ENCODE peak calls at places on chromosomes 16 and 17, in seven cellular contexts. One of them, this sample, is unnamed.

GRCh38 chr16:88733630-88734360 is 27.5 kb downstream of the CTU2 start:
- DNase-seq in CD8-positive, alpha-beta T cell: no peak
- DNase-seq in Jurkat, Clone E6-1: no peak
- DNase-seq in sigmoid colon: no peak
- DNase-seq in ascending aorta: no peak
- DNase-seq in Panc1: no peak
- DNase-seq in body of pancreas: no peak
- DNase-seq in this sample: no peak

GRCh38 chr17:55518549-55518948 is 7.3 kb upstream of the SMIM36 start:
- DNase-seq in CD8-positive, alpha-beta T cell: no peak
- DNase-seq in Jurkat, Clone E6-1: no peak
- DNase-seq in sigmoid colon: no peak
- DNase-seq in ascending aorta: no peak
- DNase-seq in Panc1: no peak
- DNase-seq in body of pancreas: no peak
- DNase-seq in this sample: no peak

GRCh38 chr17:79789943-79790804 is 6.7 kb downstream of the CBX8 start:
- DNase-seq in CD8-positive, alpha-beta T cell: no peak
- DNase-seq in Jurkat, Clone E6-1: no peak
- DNase-seq in sigmoid colon: no peak
- DNase-seq in ascending aorta: no peak
- DNase-seq in Panc1: no peak
- DNase-seq in body of pancreas: no peak
- DNase-seq in this sample: no peak

GRCh38 chr17:10117581-10118001 is 80.8 kb downstream of the GAS7 start:
- DNase-seq in CD8-positive, alpha-beta T cell: no peak
- DNase-seq in Jurkat, Clone E6-1: no peak
- DNase-seq in sigmoid colon: peak; percentile 63
- DNase-seq in ascending aorta: no peak
- DNase-seq in Panc1: no peak
- DNase-seq in body of pancreas: no peak
- DNase-seq in this sample: no peak

GRCh38 chr16:16972831-16973230 is 497.9 kb downstream of the XYLT1 start:
- DNase-seq in CD8-positive, alpha-beta T cell: no peak
- DNase-seq in Jurkat, Clone E6-1: no peak
- DNase-seq in sigmoid colon: no peak
- DNase-seq in ascending aorta: no peak
- DNase-seq in Panc1: no peak
- DNase-seq in body of pancreas: no peak
- DNase-seq in this sample: no peak

GRCh38 chr16:49563666-49564065 is 190.1 kb downstream of the C16orf78 start:
- DNase-seq in CD8-positive, alpha-beta T cell: no peak
- DNase-seq in Jurkat, Clone E6-1: no peak
- DNase-seq in sigmoid colon: no peak
- DNase-seq in ascending aorta: no peak
- DNase-seq in Panc1: no peak
- DNase-seq in body of pancreas: no peak
- DNase-seq in this sample: no peak

GRCh38 chr16:81544691-81545365 is 100.2 kb downstream of the CMIP start:
- DNase-seq in CD8-positive, alpha-beta T cell: no peak
- DNase-seq in Jurkat, Clone E6-1: no peak
- DNase-seq in sigmoid colon: no peak
- DNase-seq in ascending aorta: no peak
- DNase-seq in Panc1: no peak
- DNase-seq in body of pancreas: no peak
- DNase-seq in this sample: no peak

GRCh38 chr16:89038811-89039735 is 54.6 kb upstream of the ACSF3 start:
- DNase-seq in CD8-positive, alpha-beta T cell: peak; percentile 10
- DNase-seq in Jurkat, Clone E6-1: no peak
- DNase-seq in sigmoid colon: no peak
- DNase-seq in ascending aorta: no peak
- DNase-seq in Panc1: no peak
- DNase-seq in body of pancreas: no peak
- DNase-seq in this sample: no peak

GRCh38 chr16:88405325-88406060 is 22.7 kb downstream of the ZNF469 start:
- DNase-seq in CD8-positive, alpha-beta T cell: no peak
- DNase-seq in Jurkat, Clone E6-1: no peak
- DNase-seq in sigmoid colon: no peak
- DNase-seq in ascending aorta: peak; percentile 74
- DNase-seq in Panc1: no peak
- DNase-seq in body of pancreas: no peak
- DNase-seq in this sample: no peak

GRCh38 chr16:31455601-31456314 is 3.5 kb upstream of the ARMC5 start:
- DNase-seq in CD8-positive, alpha-beta T cell: peak; percentile 52
- DNase-seq in Jurkat, Clone E6-1: no peak
- DNase-seq in sigmoid colon: peak; percentile 63
- DNase-seq in ascending aorta: no peak
- DNase-seq in Panc1: no peak
- DNase-seq in body of pancreas: no peak
- DNase-seq in this sample: no peak

GRCh38 chr16:17832738-17833137 is 362.0 kb upstream of the XYLT1 start:
- DNase-seq in CD8-positive, alpha-beta T cell: no peak
- DNase-seq in Jurkat, Clone E6-1: no peak
- DNase-seq in sigmoid colon: no peak
- DNase-seq in ascending aorta: no peak
- DNase-seq in Panc1: no peak
- DNase-seq in body of pancreas: no peak
- DNase-seq in this sample: no peak

GRCh38 chr17:77318491-77319210 is 177.9 kb downstream of the SEC14L1 start:
- DNase-seq in CD8-positive, alpha-beta T cell: no peak
- DNase-seq in Jurkat, Clone E6-1: no peak
- DNase-seq in sigmoid colon: peak; percentile 79
- DNase-seq in ascending aorta: no peak
- DNase-seq in Panc1: no peak
- DNase-seq in body of pancreas: no peak
- DNase-seq in this sample: no peak

GRCh38 chr17:75151893-75152292 is 2.4 kb downstream of the JPT1 start:
- DNase-seq in CD8-positive, alpha-beta T cell: no peak
- DNase-seq in Jurkat, Clone E6-1: no peak
- DNase-seq in sigmoid colon: no peak
- DNase-seq in ascending aorta: no peak
- DNase-seq in Panc1: no peak
- DNase-seq in body of pancreas: no peak
- DNase-seq in this sample: no peak

GRCh38 chr17:75231071-75231470 is 25.6 kb downstream of the NUP85 start:
- DNase-seq in CD8-positive, alpha-beta T cell: no peak
- DNase-seq in Jurkat, Clone E6-1: no peak
- DNase-seq in sigmoid colon: no peak
- DNase-seq in ascending aorta: no peak
- DNase-seq in Panc1: no peak
- DNase-seq in body of pancreas: no peak
- DNase-seq in this sample: no peak

GRCh38 chr17:73639926-73640325 is 4.3 kb downstream of the SDK2 start:
- DNase-seq in CD8-positive, alpha-beta T cell: no peak
- DNase-seq in Jurkat, Clone E6-1: no peak
- DNase-seq in sigmoid colon: no peak
- DNase-seq in ascending aorta: no peak
- DNase-seq in Panc1: no peak
- DNase-seq in body of pancreas: no peak
- DNase-seq in this sample: no peak

GRCh38 chr17:78528541-78528940 is 48.7 kb downstream of the DNAH17 start:
- DNase-seq in CD8-positive, alpha-beta T cell: no peak
- DNase-seq in Jurkat, Clone E6-1: peak; percentile 23
- DNase-seq in sigmoid colon: peak; percentile 57
- DNase-seq in ascending aorta: no peak
- DNase-seq in Panc1: no peak
- DNase-seq in body of pancreas: no peak
- DNase-seq in this sample: no peak

GRCh38 chr16:20939599-20939998 is 39.0 kb downstream of the LYRM1 start:
- DNase-seq in CD8-positive, alpha-beta T cell: no peak
- DNase-seq in Jurkat, Clone E6-1: no peak
- DNase-seq in sigmoid colon: no peak
- DNase-seq in ascending aorta: no peak
- DNase-seq in Panc1: no peak
- DNase-seq in body of pancreas: no peak
- DNase-seq in this sample: no peak

GRCh38 chr16:11576427-11577289 is 10.1 kb downstream of the LITAF start:
- DNase-seq in CD8-positive, alpha-beta T cell: no peak
- DNase-seq in Jurkat, Clone E6-1: no peak
- DNase-seq in sigmoid colon: no peak
- DNase-seq in ascending aorta: no peak
- DNase-seq in Panc1: no peak
- DNase-seq in body of pancreas: no peak
- DNase-seq in this sample: no peak

DNA sequence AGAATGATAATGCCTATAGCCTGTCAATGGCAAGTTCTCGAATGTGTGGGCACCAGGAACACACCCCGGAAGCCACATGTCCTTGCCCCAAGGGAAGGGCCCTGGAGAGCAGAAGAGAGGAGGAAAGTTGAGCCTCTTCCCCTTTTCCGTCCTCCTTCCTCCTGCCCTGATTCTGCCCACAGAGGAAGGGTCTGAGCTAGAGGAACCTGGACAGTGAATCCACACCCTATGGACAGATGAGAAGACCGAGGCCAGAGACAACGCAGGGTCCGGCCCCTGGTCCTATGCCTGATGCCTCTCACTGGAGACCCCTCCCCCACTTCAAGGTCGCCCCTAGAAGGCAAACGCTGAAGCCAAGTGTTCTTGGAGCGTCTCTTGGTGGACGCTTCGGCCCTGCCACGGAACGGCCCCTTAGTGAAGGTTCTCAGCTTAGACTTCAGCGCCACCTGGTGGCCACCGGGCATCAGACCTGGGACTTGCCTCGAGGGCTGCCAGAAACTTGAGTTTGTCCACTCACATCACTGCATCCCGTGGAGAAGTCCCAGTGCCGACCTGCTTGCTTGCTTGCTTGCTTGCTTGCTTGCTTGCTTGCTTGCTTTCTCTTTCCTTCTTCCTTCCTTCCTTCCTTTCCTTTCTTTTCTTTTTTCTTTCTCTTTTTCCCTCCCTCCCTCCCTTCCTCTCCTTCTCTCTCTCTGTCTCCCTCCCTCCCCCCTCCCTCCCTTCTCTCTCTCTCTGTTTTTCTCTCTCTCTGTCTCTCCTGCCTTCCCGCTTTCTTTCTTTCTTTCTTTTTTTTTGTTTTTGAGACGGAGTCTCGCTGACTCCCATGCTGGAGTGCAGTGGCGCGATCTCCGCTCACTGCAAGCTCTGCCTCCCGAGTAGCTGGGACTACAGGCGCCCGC is 20.6 kb upstream of the SPNS3 start:
- DNase-seq in CD8-positive, alpha-beta T cell: peak; percentile 85
- DNase-seq in Jurkat, Clone E6-1: peak; percentile 77
- DNase-seq in sigmoid colon: peak; percentile 96
- DNase-seq in ascending aorta: peak; percentile 96
- DNase-seq in Panc1: peak; percentile 66
- DNase-seq in body of pancreas: peak; percentile 92
- DNase-seq in this sample: peak; percentile 97
- H3K4me3 ChIP-seq in CD8-positive, alpha-beta T cell: no peak overlapping the region
- H3K4me3 ChIP-seq in Jurkat, Clone E6-1: no peak overlapping the region
- H3K4me3 ChIP-seq in sigmoid colon: no peak overlapping the region
- H3K4me3 ChIP-seq in ascending aorta: no peak overlapping the region
- H3K4me3 ChIP-seq in Panc1: peak overlapping the region; percentile 16
- H3K4me3 ChIP-seq in body of pancreas: no peak overlapping the region
- H3K4me3 ChIP-seq in this sample: no peak overlapping the region

GRCh38 chr17:43349142-43349541 is 49.7 kb upstream of the ARL4D start:
- DNase-seq in CD8-positive, alpha-beta T cell: no peak
- DNase-seq in Jurkat, Clone E6-1: no peak
- DNase-seq in sigmoid colon: no peak
- DNase-seq in ascending aorta: no peak
- DNase-seq in Panc1: no peak
- DNase-seq in body of pancreas: no peak
- DNase-seq in this sample: no peak
- H3K4me3 ChIP-seq in CD8-positive, alpha-beta T cell: no peak overlapping the region
- H3K4me3 ChIP-seq in Jurkat, Clone E6-1: no peak overlapping the region
- H3K4me3 ChIP-seq in sigmoid colon: no peak overlapping the region
- H3K4me3 ChIP-seq in ascending aorta: no peak overlapping the region
- H3K4me3 ChIP-seq in Panc1: no peak overlapping the region
- H3K4me3 ChIP-seq in body of pancreas: no peak overlapping the region
- H3K4me3 ChIP-seq in this sample: no peak overlapping the region

DNA sequence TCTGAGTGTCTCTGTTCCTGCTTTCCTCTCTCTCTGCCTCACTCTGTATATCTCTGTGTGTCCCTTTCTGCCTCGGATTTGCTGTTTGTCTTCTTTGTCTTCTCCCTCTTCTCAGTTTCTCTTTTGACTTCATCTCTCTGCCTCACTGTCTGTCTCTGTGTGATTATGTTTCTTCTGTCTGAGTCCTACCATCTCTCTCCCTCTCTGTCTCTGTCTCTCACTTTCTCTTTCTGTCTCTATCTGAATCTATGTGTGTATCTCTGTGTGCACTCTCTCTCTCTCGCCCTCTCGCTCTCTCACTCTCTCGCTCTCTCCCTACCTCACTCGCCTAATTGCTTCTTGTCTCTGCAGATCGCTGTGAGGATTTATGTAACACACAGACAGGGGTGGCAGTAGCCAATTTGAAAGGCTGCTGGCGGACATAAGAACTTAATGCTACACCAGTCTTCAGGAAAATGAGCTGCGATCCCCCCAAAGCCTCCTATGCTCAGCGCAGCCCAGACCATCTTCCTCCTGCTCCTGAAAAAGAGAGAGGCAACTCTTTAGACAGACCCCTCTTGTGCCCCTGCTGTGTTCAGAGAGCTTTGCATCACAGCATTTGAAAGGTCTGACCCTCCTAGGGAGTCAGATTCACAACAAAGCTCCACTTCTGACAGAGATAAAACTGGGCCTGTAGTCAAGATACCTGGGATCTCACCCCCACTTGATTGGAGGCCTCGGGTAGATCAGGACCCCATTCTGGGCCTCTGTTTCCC is 140.9 kb downstream of the CCT6B start:
- DNase-seq in CD8-positive, alpha-beta T cell: no peak
- DNase-seq in Jurkat, Clone E6-1: no peak
- DNase-seq in sigmoid colon: no peak
- DNase-seq in ascending aorta: no peak
- DNase-seq in Panc1: no peak
- DNase-seq in body of pancreas: no peak
- DNase-seq in this sample: no peak
- H3K4me3 ChIP-seq in CD8-positive, alpha-beta T cell: no peak overlapping the region
- H3K4me3 ChIP-seq in Jurkat, Clone E6-1: no peak overlapping the region
- H3K4me3 ChIP-seq in sigmoid colon: no peak overlapping the region
- H3K4me3 ChIP-seq in ascending aorta: no peak overlapping the region
- H3K4me3 ChIP-seq in Panc1: no peak overlapping the region
- H3K4me3 ChIP-seq in body of pancreas: no peak overlapping the region
- H3K4me3 ChIP-seq in this sample: no peak overlapping the region

GRCh38 chr17:20114466-20114865 is 105.3 kb downstream of the SPECC1 start:
- DNase-seq in CD8-positive, alpha-beta T cell: no peak
- DNase-seq in Jurkat, Clone E6-1: no peak
- DNase-seq in sigmoid colon: no peak
- DNase-seq in ascending aorta: no peak
- DNase-seq in Panc1: no peak
- DNase-seq in body of pancreas: no peak
- DNase-seq in this sample: no peak

GRCh38 chr17:20116683-20117309 is 107.6 kb downstream of the SPECC1 start:
- DNase-seq in CD8-positive, alpha-beta T cell: peak; percentile 51
- DNase-seq in Jurkat, Clone E6-1: peak; percentile 30
- DNase-seq in sigmoid colon: no peak
- DNase-seq in ascending aorta: no peak
- DNase-seq in Panc1: no peak
- DNase-seq in body of pancreas: peak; percentile 42
- DNase-seq in this sample: no peak

GRCh38 chr17:20121359-20122235 is 112.4 kb downstream of the SPECC1 start:
- DNase-seq in CD8-positive, alpha-beta T cell: peak; percentile 63
- DNase-seq in Jurkat, Clone E6-1: peak; percentile 40
- DNase-seq in sigmoid colon: no peak
- DNase-seq in ascending aorta: peak; percentile 82
- DNase-seq in Panc1: peak; percentile 38
- DNase-seq in body of pancreas: peak; percentile 75
- DNase-seq in this sample: peak; percentile 89

GRCh38 chr17:20120835-20121234 is 111.7 kb downstream of the SPECC1 start:
- DNase-seq in CD8-positive, alpha-beta T cell: no peak
- DNase-seq in Jurkat, Clone E6-1: no peak
- DNase-seq in sigmoid colon: no peak
- DNase-seq in ascending aorta: no peak
- DNase-seq in Panc1: no peak
- DNase-seq in body of pancreas: no peak
- DNase-seq in this sample: no peak

GRCh38 chr17:20118280-20118679 is 109.1 kb downstream of the SPECC1 start:
- DNase-seq in CD8-positive, alpha-beta T cell: no peak
- DNase-seq in Jurkat, Clone E6-1: no peak
- DNase-seq in sigmoid colon: no peak
- DNase-seq in ascending aorta: no peak
- DNase-seq in Panc1: no peak
- DNase-seq in body of pancreas: no peak
- DNase-seq in this sample: no peak
- H3K4me3 ChIP-seq in CD8-positive, alpha-beta T cell: no peak overlapping the region
- H3K4me3 ChIP-seq in Jurkat, Clone E6-1: no peak overlapping the region
- H3K4me3 ChIP-seq in sigmoid colon: no peak overlapping the region
- H3K4me3 ChIP-seq in ascending aorta: no peak overlapping the region
- H3K4me3 ChIP-seq in Panc1: no peak overlapping the region
- H3K4me3 ChIP-seq in body of pancreas: no peak overlapping the region
- H3K4me3 ChIP-seq in this sample: no peak overlapping the region